ENCODE peak calls at places on chromosome 6, in six cellular contexts. H is CD8-positive, alpha-beta T cell; N is occipital lobe; E is HEK293T; M is fibroblast of the conjunctiva; X is activated CD4-positive, alpha-beta T cell treated with anti-CD3 and anti-CD28 coated beads, Interleukin-2, amount 50 U/mL, for 4 hours. G is an unnamed sample.

GRCh38 chr6:125587624-125588023 is 161.8 kb upstream of the HEY2 start:
- DNase-seq in H (no peak), N (no peak), X (no peak), E (no peak), M (no peak), G (no peak)

GRCh38 chr6:156719720-156720563 is 57.2 kb upstream of the ARID1B start:
- DNase-seq in N (peak), E (no peak), X (peak), M (peak), H (peak), G (peak)

GRCh38 chr6:139290787-139291294 is 957 bp downstream of the TXLNB start:
- DNase-seq in H (no peak), X (no peak), N (no peak), M (peak), E (no peak), G (no peak)

GRCh38 chr6:35687658-35688604 is 784 bp downstream of the FKBP5 start:
- DNase-seq in E (peak), H (peak), M (no peak), N (peak), X (peak), G (peak)

GRCh38 chr6:143427109-143427817 is 23.2 kb downstream of the ADAT2 start:
- DNase-seq in M (peak), X (peak), E (peak), N (peak), H (peak), G (peak)

GRCh38 chr6:35139924-35140524 is 1.1 kb downstream of the TCP11 start:
- DNase-seq in H (peak), M (peak), E (peak), N (peak), X (peak), G (no peak)

GRCh38 chr6:50724381-50725124 is 11.2 kb downstream of the TFAP2D start:
- DNase-seq in H (no peak), X (no peak), E (no peak), N (no peak), M (no peak), G (no peak)

GRCh38 chr6:47160702-47161101 is 118.6 kb upstream of the ADGRF1 start:
- DNase-seq in M (no peak), N (no peak), E (no peak), H (no peak), X (no peak), G (no peak)

GRCh38 chr6:43395822-43396221 is 26.4 kb upstream of the ZNF318 start:
- DNase-seq in X (no peak), M (no peak), E (no peak), N (no peak), H (no peak), G (no peak)

GRCh38 chr6:75751443-75751842 is 2.4 kb downstream of the MYO6 start:
- DNase-seq in E (no peak), X (no peak), H (no peak), N (no peak), M (no peak), G (no peak)